ENCODE peak calls at places on chromosomes 13 and 19, in four cellular contexts. R, F, K and E are unnamed samples.

GRCh38 chr13:78022164-78022877 is 103.7 kb upstream of the EDNRB start:
- DNase-seq in F (peak; percentile 40), K (no peak), R (peak; percentile 32), E (peak; percentile 35)

GRCh38 chr13:49869514-49869913 is 66.6 kb downstream of the SPRYD7 start:
- DNase-seq in F (no peak), R (no peak), K (no peak), E (peak; percentile 8)

GRCh38 chr19:13839938-13840750 is 36.8 kb upstream of the NANOS3 start:
- DNase-seq in K (no peak), F (peak; percentile 81), R (peak; percentile 83), E (peak; percentile 61)

GRCh38 chr19:36685835-36686234 is 1.6 kb upstream of the ZNF567 start:
- DNase-seq in K (no peak), R (no peak), F (no peak), E (no peak)

GRCh38 chr19:13459351-13459750 is 46.9 kb downstream of the CACNA1A start:
- DNase-seq in K (no peak), R (no peak), F (no peak), E (no peak)

GRCh38 chr19:14203258-14203657 is 2.7 kb downstream of the ADGRL1 start:
- DNase-seq in F (no peak), R (no peak), K (no peak), E (no peak)

GRCh38 chr19:50465986-50466771 is 10.1 kb upstream of the EMC10 start:
- DNase-seq in R (no peak), K (no peak), F (peak; percentile 79), E (no peak)

GRCh38 chr13:34618654-34619053 is 323.4 kb upstream of the NBEA start:
- DNase-seq in F (no peak), K (no peak), R (no peak), E (no peak)

GRCh38 chr19:3029070-3029923 is at the start of gene TLE2:
- DNase-seq in F (no peak), K (peak; percentile 51), R (no peak), E (no peak)

GRCh38 chr19:27935669-27936068 is 1277.3 kb downstream of the UQCRFS1 start:
- DNase-seq in F (no peak), R (no peak), K (no peak), E (no peak)

GRCh38 chr19:17784201-17785008 is 10.5 kb upstream of the B3GNT3 start:
- DNase-seq in R (peak; percentile 58), F (peak; percentile 71), K (peak; percentile 70), E (peak; percentile 48)

GRCh38 chr13:43516401-43516826 is 270.4 kb downstream of the ENOX1 start:
- DNase-seq in K (no peak), F (no peak), R (no peak), E (peak; percentile 98)

GRCh38 chr13:94416454-94417080 is 62.9 kb downstream of the DCT start:
- DNase-seq in K (no peak), R (no peak), F (no peak), E (no peak)

GRCh38 chr13:36918246-36919060 is 1.6 kb downstream of the SMAD9 start:
- DNase-seq in F (no peak), K (no peak), R (no peak), E (peak; percentile 34)

GRCh38 chr13:99386495-99386894 is 79.3 kb upstream of the GPR183 start:
- DNase-seq in K (no peak), F (no peak), R (no peak), E (no peak)

GRCh38 chr13:110312669-110313031 is 5.6 kb downstream of the COL4A2 start:
- DNase-seq in R (no peak), F (no peak), K (no peak), E (peak; percentile 90)
- TF ChIP-seq CTCF in R (no peak), F (no peak), K (no peak), E (peak; percentile 42)

GRCh38 chr13:71674776-71675352 is 192.1 kb downstream of the DACH1 start:
- DNase-seq in R (no peak), K (no peak), F (no peak), E (no peak)

GRCh38 chr13:71677114-71677513 is 189.9 kb downstream of the DACH1 start:
- DNase-seq in K (no peak), R (no peak), F (no peak), E (no peak)

GRCh38 chr13:71672527-71672926 is 194.5 kb downstream of the DACH1 start:
- DNase-seq in K (no peak), R (no peak), F (no peak), E (no peak)
- TF ChIP-seq CTCF in K (no peak), R (no peak), F (no peak), E (no peak)

GRCh38 chr13:111289251-111289650 is 31.2 kb upstream of the TEX29 start:
- DNase-seq in F (no peak), R (no peak), K (no peak), E (no peak)

GRCh38 chr13:111284579-111284978 is 35.9 kb upstream of the TEX29 start:
- DNase-seq in F (no peak), R (no peak), K (no peak), E (no peak)

GRCh38 chr13:111286162-111286561 is 34.3 kb upstream of the TEX29 start:
- DNase-seq in R (no peak), F (no peak), K (no peak), E (no peak)

GRCh38 chr13:111288276-111288675 is 32.2 kb upstream of the TEX29 start:
- DNase-seq in F (no peak), R (no peak), K (no peak), E (no peak)

DNA sequence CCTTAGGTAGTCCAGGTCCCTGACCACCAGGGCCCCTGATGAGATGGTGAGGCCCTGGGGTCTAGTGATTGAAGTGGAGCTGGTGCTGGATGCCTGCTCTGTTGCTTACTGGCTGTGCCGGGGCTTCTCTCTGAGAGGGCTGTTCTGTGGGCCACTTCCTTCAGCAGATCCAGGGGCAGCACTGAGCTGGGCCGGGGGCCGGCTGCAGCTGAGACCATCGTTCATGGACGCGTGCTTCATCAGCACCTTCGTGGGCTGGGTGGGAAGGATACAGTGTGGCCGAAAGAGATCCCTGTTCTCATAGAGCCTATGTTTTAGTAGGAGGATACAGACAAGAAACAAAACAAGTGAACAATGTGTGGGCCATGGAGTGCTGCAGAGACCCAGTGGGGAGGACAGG is 33.2 kb upstream of the TEX29 start:
- DNase-seq in F (no peak), R (no peak), K (no peak), E (no peak)
- TF ChIP-seq CTCF in F (no peak), R (no peak), K (no peak), E (no peak)

GRCh38 chr13:81172603-81173002 is 831.7 kb upstream of the SPRY2 start:
- DNase-seq in R (no peak), F (no peak), K (no peak), E (no peak)

DNA sequence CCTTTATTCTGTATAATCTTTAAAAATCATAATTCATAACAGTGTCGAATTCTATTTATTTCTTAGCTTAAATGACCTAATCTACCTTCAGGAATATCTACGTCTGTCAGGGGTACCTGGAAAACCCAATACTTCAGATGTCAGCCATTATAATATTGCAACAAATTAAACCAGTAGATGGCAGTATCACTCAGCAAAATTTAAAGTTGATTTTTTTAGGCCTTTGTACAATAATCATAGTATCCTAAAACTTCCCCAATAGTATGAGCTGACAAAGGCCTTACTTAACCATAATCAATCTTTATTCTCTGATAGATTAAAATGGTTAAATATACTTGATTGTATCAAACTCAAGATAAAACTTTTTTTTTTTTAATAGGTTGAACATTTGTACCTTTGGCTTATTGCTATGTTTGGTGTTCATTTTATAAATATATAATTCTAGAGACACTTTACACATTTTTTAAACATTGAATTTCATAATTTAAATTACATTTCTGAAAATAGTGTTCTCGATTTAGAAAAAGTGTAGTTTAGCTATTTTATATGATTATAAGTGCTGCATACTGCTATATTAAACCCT is 830.2 kb upstream of the SPRY2 start:
- DNase-seq in R (no peak), K (no peak), F (no peak), E (peak; percentile 2)
- TF ChIP-seq CTCF in R (peak; percentile 57), K (peak; percentile 66), F (peak; percentile 46), E (peak; percentile 46)

DNA sequence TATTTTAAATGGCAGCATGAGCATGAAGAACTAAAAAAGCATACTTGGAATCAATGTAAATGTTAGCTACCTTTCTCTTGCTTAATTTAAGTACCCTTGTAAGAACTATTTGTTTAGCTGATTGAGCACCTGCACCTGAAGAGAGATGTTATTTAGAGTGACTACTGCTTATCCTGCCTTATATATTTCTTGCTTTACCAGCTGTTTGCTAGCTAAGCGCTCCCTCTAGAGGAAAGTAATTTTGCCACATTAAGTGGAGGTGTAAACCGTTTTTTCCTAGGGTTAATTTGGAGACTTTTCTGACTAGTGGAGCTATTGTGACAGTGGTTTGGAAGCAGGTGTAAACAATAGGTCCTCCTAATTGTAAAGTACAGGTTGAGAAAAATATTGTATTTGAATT is 19.4 kb upstream of the PSG2 start:
- DNase-seq in K (no peak), F (no peak), R (no peak), E (no peak)
- TF ChIP-seq CTCF in K (no peak), F (no peak), R (no peak), E (peak; percentile 29)